ENCODE peak calls at places on chromosomes 3 and 15, in nine cellular contexts. P is heart right ventricle, Z is GM23338, G is breast epithelium, U is hepatocyte, V is heart left ventricle, Q is uterus, M is left lung, I is fibroblast of lung. N is an unnamed sample.

GRCh38 chr15:34154725-34155204 is 52.9 kb downstream of the PGBD4 start:
- DNase-seq in Z (peak; percentile 12), M (no peak), I (peak; percentile 43), V (no peak), G (no peak), P (no peak), Q (no peak), U (peak; percentile 74), N (no peak)

GRCh38 chr3:197083486-197083885 is 53.9 kb upstream of the MELTF start:
- DNase-seq in I (peak; percentile 90), U (peak; percentile 6), V (no peak), Z (no peak), P (no peak), Q (peak; percentile 18), M (no peak), G (no peak), N (no peak)

GRCh38 chr3:118128886-118129285 is 905.8 kb downstream of the IGSF11 start:
- DNase-seq in M (no peak), Z (no peak), V (no peak), P (no peak), I (peak; percentile 76), G (no peak), Q (no peak), U (no peak), N (no peak)

GRCh38 chr15:79644091-79644490 is 212.0 kb downstream of the MINAR1 start:
- DNase-seq in Q (no peak), U (no peak), I (peak; percentile 84), V (no peak), M (no peak), G (no peak), P (no peak), Z (no peak), N (no peak)

GRCh38 chr15:88181613-88182012 is 74.9 kb downstream of the NTRK3 start:
- DNase-seq in G (no peak), P (no peak), Z (no peak), U (no peak), Q (no peak), I (no peak), V (no peak), M (no peak), N (no peak)

GRCh38 chr3:149604125-149604851 is 53.5 kb downstream of the WWTR1 start:
- DNase-seq in U (no peak), V (no peak), I (peak; percentile 59), Q (no peak), Z (peak; percentile 46), P (no peak), G (no peak), M (no peak), N (no peak)

GRCh38 chr3:4988815-4989648 is 9.8 kb downstream of the BHLHE40 start:
- DNase-seq in Q (no peak), G (no peak), U (peak; percentile 24), M (no peak), I (peak; percentile 48), V (no peak), P (no peak), Z (no peak), N (peak; percentile 67)

GRCh38 chr15:36996538-36997181 is 103.7 kb downstream of the MEIS2 start:
- DNase-seq in M (no peak), Q (no peak), V (no peak), U (no peak), Z (no peak), P (no peak), G (no peak), I (no peak), N (no peak)

GRCh38 chr15:78047631-78048409 is 29.7 kb downstream of the TBC1D2B start:
- DNase-seq in V (peak; percentile 54), U (peak; percentile 51), Z (no peak), I (peak; percentile 85), G (no peak), P (no peak), M (no peak), Q (peak; percentile 51), N (no peak)

GRCh38 chr3:150749218-150749617 is 13.8 kb downstream of the SIAH2 start:
- DNase-seq in M (no peak), Z (no peak), Q (no peak), U (no peak), I (no peak), P (no peak), V (no peak), G (no peak), N (no peak)
- H3K4me1 ChIP-seq in M (peaks cover 66% of the 10 kb centered on the region), Z (peaks cover 6% of the 10 kb centered on the region), Q (peaks cover 5% of the 10 kb centered on the region), U (peaks cover 52% of the 10 kb centered on the region), I (peaks cover under 1% of the 10 kb centered on the region), P (no peaks in the 10 kb centered on the region), V (no peaks in the 10 kb centered on the region), G (no peaks in the 10 kb centered on the region), N (peaks cover 2% of the 10 kb centered on the region)

DNA sequence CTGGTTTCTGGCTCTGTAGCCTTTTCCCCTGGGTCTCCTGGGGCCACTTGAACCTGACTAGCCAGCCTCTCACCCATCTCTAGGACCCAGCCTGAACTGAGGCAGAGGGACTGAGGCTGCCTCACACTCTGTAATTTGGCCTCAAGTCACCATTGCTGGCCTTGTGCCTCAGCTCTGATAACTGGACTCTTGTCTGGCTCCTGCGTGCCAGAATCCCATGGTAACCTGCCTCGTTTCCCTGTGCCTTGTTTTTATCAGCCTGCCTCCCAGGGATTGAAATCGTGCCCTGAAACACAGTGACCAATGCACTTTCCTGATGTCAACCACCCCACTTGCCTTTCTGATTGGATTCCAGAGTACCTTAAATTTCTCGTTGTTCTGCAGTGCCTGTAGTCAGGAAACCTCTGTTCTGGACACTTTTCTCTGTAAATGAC is 27.9 kb downstream of the CRTC3 start:
- DNase-seq in I (peak; percentile 87), U (peak; percentile 41), P (peak; percentile 82), Z (no peak), Q (peak; percentile 87), V (peak; percentile 89), M (peak; percentile 58), G (peak; percentile 56), N (peak; percentile 93)
- H3K4me1 ChIP-seq in I (peaks cover 28% of the 10 kb centered on the region), U (peaks cover 62% of the 10 kb centered on the region), P (peaks cover 44% of the 10 kb centered on the region), Z (no peaks in the 10 kb centered on the region), Q (peaks cover 12% of the 10 kb centered on the region), V (peaks cover 8% of the 10 kb centered on the region), M (peaks cover 63% of the 10 kb centered on the region), G (peaks cover 7% of the 10 kb centered on the region), N (peaks cover 3% of the 10 kb centered on the region)

DNA sequence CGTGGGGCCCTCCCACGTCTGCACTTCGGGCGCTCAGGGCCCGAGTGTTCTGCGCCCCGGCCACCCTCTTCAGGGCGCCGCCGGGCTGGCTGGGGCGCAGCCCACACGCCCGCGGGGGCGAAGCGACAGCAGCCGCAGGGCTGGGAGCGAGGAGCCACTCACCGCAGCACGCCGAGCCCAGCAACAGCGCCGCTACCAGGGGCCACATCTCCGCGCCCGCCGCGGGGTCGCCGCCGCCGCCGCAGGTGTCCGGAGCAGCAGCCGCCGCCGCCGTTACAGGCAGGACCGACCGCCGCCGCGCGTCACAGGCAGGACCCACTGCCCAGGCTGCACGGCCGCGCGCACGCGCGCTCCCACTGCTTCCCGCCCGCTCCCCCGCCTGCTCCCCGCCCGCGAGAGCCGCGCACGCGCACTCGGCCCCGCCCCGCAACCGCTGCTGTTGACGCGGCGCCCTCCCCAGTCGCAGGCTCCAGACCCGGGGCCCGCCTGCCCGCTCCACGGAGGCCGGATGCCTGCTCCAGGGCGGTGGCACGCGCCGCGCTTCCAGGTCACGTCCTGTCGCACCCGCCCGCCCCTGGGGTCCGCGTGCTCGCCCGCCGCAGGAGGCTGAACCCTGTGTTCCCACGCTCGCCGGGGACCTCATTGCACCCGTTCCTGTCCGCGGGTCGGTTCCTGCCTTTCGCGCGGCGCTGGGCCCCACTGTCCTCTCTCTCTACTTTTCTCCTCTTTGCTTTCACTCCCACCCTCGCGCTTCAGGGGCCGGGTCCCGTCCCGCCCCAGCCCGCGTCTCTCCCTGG is at the start of gene CD47:
- DNase-seq in M (peak; percentile 96), Q (peak; percentile 94), Z (peak; percentile 88), P (peak; percentile 98), I (peak; percentile 88), G (peak; percentile 93), V (peak; percentile 97), U (peak; percentile 95), N (peak; percentile 99)
- H3K4me1 ChIP-seq in M (peaks cover 46% of the 10 kb centered on the region), Q (no peaks in the 10 kb centered on the region), Z (no peaks in the 10 kb centered on the region), P (no peaks in the 10 kb centered on the region), I (peaks cover 3% of the 10 kb centered on the region), G (no peaks in the 10 kb centered on the region), V (peaks cover 4% of the 10 kb centered on the region), U (no peaks in the 10 kb centered on the region), N (no peaks in the 10 kb centered on the region)

GRCh38 chr15:40448354-40448753 is 7.6 kb downstream of the BAHD1 start:
- DNase-seq in Z (no peak), P (no peak), U (no peak), G (no peak), I (no peak), M (no peak), Q (no peak), V (no peak), N (no peak)
- H3K4me1 ChIP-seq in Z (peaks cover 64% of the 10 kb centered on the region), P (peaks cover 4% of the 10 kb centered on the region), U (peaks cover 28% of the 10 kb centered on the region), G (peaks cover 6% of the 10 kb centered on the region), I (peaks cover 8% of the 10 kb centered on the region), M (peaks cover 47% of the 10 kb centered on the region), Q (no peaks in the 10 kb centered on the region), V (no peaks in the 10 kb centered on the region), N (no peaks in the 10 kb centered on the region)

GRCh38 chr3:128781164-128781563 is 55.2 kb downstream of the RAB7A start:
- DNase-seq in G (no peak), Q (no peak), I (no peak), V (no peak), P (no peak), M (no peak), Z (no peak), U (no peak), N (no peak)
- H3K4me1 ChIP-seq in G (no peaks in the 10 kb centered on the region), Q (peaks cover 7% of the 10 kb centered on the region), I (peaks cover 1% of the 10 kb centered on the region), V (peaks cover 4% of the 10 kb centered on the region), P (peaks cover 22% of the 10 kb centered on the region), M (peaks cover 86% of the 10 kb centered on the region), Z (peaks cover 30% of the 10 kb centered on the region), U (peaks cover 38% of the 10 kb centered on the region), N (peaks cover 4% of the 10 kb centered on the region)

GRCh38 chr3:134708671-134709070 is 57.8 kb upstream of the KY start:
- DNase-seq in Q (no peak), P (no peak), I (peak; percentile 56), M (no peak), G (no peak), Z (no peak), V (no peak), U (no peak), N (no peak)

GRCh38 chr3:134709563-134710312 is 58.9 kb upstream of the KY start:
- DNase-seq in G (no peak), Z (peak; percentile 8), Q (peak; percentile 21), U (no peak), P (no peak), M (no peak), I (peak; percentile 57), V (no peak), N (no peak)

GRCh38 chr3:134710313-134710680 is 59.5 kb upstream of the KY start:
- DNase-seq in V (no peak), Q (no peak), P (no peak), I (no peak), Z (no peak), M (no peak), G (no peak), U (no peak), N (no peak)

GRCh38 chr3:134709076-134709475 is 58.3 kb upstream of the KY start:
- DNase-seq in Z (no peak), M (no peak), I (no peak), U (no peak), Q (no peak), G (no peak), V (no peak), P (no peak), N (no peak)

GRCh38 chr3:134708025-134708597 is 57.3 kb upstream of the KY start:
- DNase-seq in U (no peak), I (peak; percentile 20), M (no peak), V (no peak), Z (no peak), P (no peak), G (no peak), Q (no peak), N (no peak)
- H3K4me1 ChIP-seq in U (no peaks in the 10 kb centered on the region), I (no peaks in the 10 kb centered on the region), M (no peaks in the 10 kb centered on the region), V (no peaks in the 10 kb centered on the region), Z (no peaks in the 10 kb centered on the region), P (no peaks in the 10 kb centered on the region), G (no peaks in the 10 kb centered on the region), Q (no peaks in the 10 kb centered on the region), N (no peaks in the 10 kb centered on the region)

GRCh38 chr15:63600646-63601025 is 3.4 kb downstream of the FBXL22 start:
- DNase-seq in G (peak; percentile 84), Q (peak; percentile 84), V (peak; percentile 91), Z (peak; percentile 72), U (peak; percentile 95), I (peak; percentile 95), M (peak; percentile 92), P (peak; percentile 91), N (peak; percentile 96)
- H3K4me1 ChIP-seq in G (peaks cover 10% of the 10 kb centered on the region), Q (no peaks in the 10 kb centered on the region), V (no peaks in the 10 kb centered on the region), Z (peaks cover 12% of the 10 kb centered on the region), U (peaks cover 41% of the 10 kb centered on the region), I (peaks cover 17% of the 10 kb centered on the region), M (peaks cover 51% of the 10 kb centered on the region), P (peaks cover 12% of the 10 kb centered on the region), N (peaks cover 1% of the 10 kb centered on the region)